ENCODE peak calls at places on chromosomes 2 and 18, in six cellular contexts. R, O, X, S, N and H are unnamed samples. For H3K9me3 and H3K36me3, the result is how much of the 10 kb centered on the place peaks cover.

GRCh38 chr18:3409811-3410210 is 40.2 kb upstream of the TGIF1 start:
- DNase-seq in R (no peak), O (no peak), S (no peak), X (no peak), N (no peak), H (no peak)

GRCh38 chr2:19369341-19369955 is 11.0 kb upstream of the OSR1 start:
- DNase-seq in O (peak), X (peak), N (no peak), S (peak), R (no peak), H (peak)

GRCh38 chr2:19120941-19121750 is 237.3 kb downstream of the OSR1 start:
- DNase-seq in S (peak), X (no peak), N (no peak), R (peak), O (no peak), H (peak)

GRCh38 chr2:215460682-215461081 is 24.8 kb upstream of the FN1 start:
- DNase-seq in O (no peak), X (no peak), R (no peak), N (no peak), S (peak), H (peak)

GRCh38 chr2:118310016-118310877 is 222.0 kb downstream of the INSIG2 start:
- DNase-seq in N (peak), S (peak), O (no peak), X (peak), R (no peak), H (peak)

GRCh38 chr2:40002339-40002738 is 223.3 kb upstream of the THUMPD2 start:
- DNase-seq in R (no peak), X (no peak), N (no peak), S (no peak), O (no peak), H (no peak)

GRCh38 chr2:12797815-12798214 is 81.1 kb downstream of the TRIB2 start:
- DNase-seq in X (no peak), R (peak), N (no peak), O (no peak), S (peak), H (no peak)

GRCh38 chr2:204538179-204539009 is 6.9 kb upstream of the PARD3B start:
- DNase-seq in N (no peak), R (no peak), X (peak), S (peak), O (peak), H (peak)

GRCh38 chr18:2971741-2972552 is 41.0 kb downstream of the LPIN2 start:
- DNase-seq in S (no peak), N (no peak), X (no peak), R (no peak), O (peak), H (no peak)

GRCh38 chr2:73823916-73824523 is 4.7 kb upstream of the STAMBP start:
- DNase-seq in O (no peak), N (peak), S (peak), X (no peak), R (peak), H (no peak)

GRCh38 chr2:240902615-240903041 is 3.5 kb upstream of the CROCC2 start:
- DNase-seq in S (no peak), X (peak), N (no peak), R (no peak), O (no peak), H (no peak)

GRCh38 chr18:54775686-54776085 is 52.6 kb upstream of the RAB27B start:
- DNase-seq in X (no peak), O (no peak), S (peak), R (peak), N (no peak), H (peak)

GRCh38 chr18:35746826-35747339 is 165.3 kb downstream of the GALNT1 start:
- DNase-seq in O (no peak), S (no peak), X (no peak), R (no peak), N (no peak), H (no peak)

GRCh38 chr18:76468345-76469275 is 26.4 kb downstream of the ZNF516 start:
- DNase-seq in N (no peak), X (no peak), R (no peak), O (no peak), S (no peak), H (no peak)

GRCh38 chr18:34627138-34627920 is 82.8 kb upstream of the DTNA start:
- DNase-seq in O (no peak), N (no peak), X (no peak), S (no peak), R (no peak), H (no peak)

GRCh38 chr2:238528953-238529781 is 102.4 kb downstream of the ASB1 start:
- DNase-seq in S (peak), R (peak), O (no peak), X (no peak), N (peak), H (no peak)

GRCh38 chr2:101038455-101039255 is 36.6 kb downstream of the RPL31 start:
- DNase-seq in R (no peak), O (no peak), S (peak), N (no peak), X (peak), H (peak)

GRCh38 chr2:86185517-86186212 is 9.6 kb downstream of the IMMT start:
- DNase-seq in S (no peak), O (no peak), N (no peak), R (no peak), X (no peak), H (no peak)

DNA sequence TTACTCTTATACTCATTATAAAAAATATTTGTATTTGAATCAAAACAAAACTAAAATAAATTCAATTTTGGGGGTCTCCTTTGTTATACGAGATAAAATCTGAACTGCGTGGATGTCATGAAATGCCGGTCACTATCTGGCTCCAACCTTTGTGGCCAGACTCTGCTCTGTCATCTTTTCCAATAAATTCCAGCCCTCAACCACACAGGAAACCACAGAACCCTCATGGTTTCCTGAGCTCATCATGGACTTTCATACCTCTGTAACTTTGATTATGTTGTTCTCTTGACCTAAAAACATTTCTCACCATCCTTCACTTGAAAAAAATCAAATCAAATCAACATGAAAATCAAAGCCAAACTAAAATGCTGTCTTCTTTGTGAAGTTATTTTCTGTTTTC is 724.7 kb downstream of the METTL4 start:
- DNase-seq in N (no peak), R (no peak), X (no peak), S (peak), O (no peak), H (no peak)
- H3K9me3 ChIP-seq in N (under half), R (under half), X (under half), S (under half), O (under half), H (under half)

GRCh38 chr2:42602937-42603219 is 34.4 kb downstream of the MTA3 start:
- DNase-seq in O (no peak), X (no peak), N (no peak), R (no peak), S (no peak), H (no peak)

GRCh38 chr2:42593282-42593681 is 24.9 kb downstream of the MTA3 start:
- DNase-seq in O (no peak), X (no peak), S (no peak), R (no peak), N (no peak), H (no peak)

GRCh38 chr2:42601076-42601475 is 32.6 kb downstream of the MTA3 start:
- DNase-seq in S (no peak), O (no peak), X (no peak), N (no peak), R (no peak), H (no peak)

GRCh38 chr2:42602218-42602936 is 33.9 kb downstream of the MTA3 start:
- DNase-seq in X (no peak), S (no peak), O (no peak), R (no peak), N (peak), H (no peak)

GRCh38 chr2:42598656-42599267 is 30.3 kb downstream of the MTA3 start:
- DNase-seq in O (no peak), R (no peak), X (peak), S (no peak), N (no peak), H (no peak)
- H3K4me3 ChIP-seq in O (no peak), R (no peak), X (no peak), S (no peak), N (no peak), H (no peak)

GRCh38 chr2:26380281-26380680 is 21.4 kb upstream of the DRC1 start:
- DNase-seq in O (no peak), N (no peak), R (no peak), S (no peak), X (no peak), H (no peak)

GRCh38 chr2:26382534-26382933 is 19.2 kb upstream of the DRC1 start:
- DNase-seq in R (no peak), N (no peak), O (no peak), S (no peak), X (no peak), H (no peak)

GRCh38 chr2:26376799-26377198 is 24.9 kb upstream of the DRC1 start:
- DNase-seq in X (no peak), O (no peak), R (no peak), S (no peak), N (no peak), H (no peak)
- H3K36me3 ChIP-seq in X (half or more), O (under half), R (under half), S (under half), N (under half), H (under half)

GRCh38 chr18:57710226-57710625 is 88.6 kb upstream of the NARS1 start:
- DNase-seq in X (no peak), O (no peak), S (no peak), N (peak), R (no peak), H (no peak)

GRCh38 chr18:57716550-57716949 is 86.6 kb downstream of the ATP8B1 start:
- DNase-seq in O (no peak), R (no peak), X (no peak), S (no peak), N (no peak), H (no peak)

GRCh38 chr18:57715073-57715472 is 88.0 kb downstream of the ATP8B1 start:
- DNase-seq in N (no peak), O (no peak), S (no peak), X (no peak), R (no peak), H (no peak)

GRCh38 chr18:57715671-57716070 is 87.4 kb downstream of the ATP8B1 start:
- DNase-seq in O (no peak), S (no peak), X (no peak), R (peak), N (no peak), H (no peak)
- H3K9me3 ChIP-seq in O (under half), S (under half), X (under half), R (under half), N (under half), H (under half)